ENCODE peak calls at places on chromosomes 1 and 21, in six cellular contexts. One of them, this sample, is unnamed.

GRCh38 chr1:40817791-40818263 is 34.2 kb downstream of the KCNQ4 start:
- DNase-seq in breast epithelium: no peak
- DNase-seq in K562: no peak
- DNase-seq in heart left ventricle: no peak
- DNase-seq in IMR-90: no peak
- DNase-seq in tibial nerve: no peak
- DNase-seq in this sample: no peak

GRCh38 chr1:25797939-25798338 is 2.1 kb upstream of the SELENON start:
- DNase-seq in breast epithelium: no peak
- DNase-seq in K562: peak
- DNase-seq in heart left ventricle: peak
- DNase-seq in IMR-90: no peak
- DNase-seq in tibial nerve: no peak
- DNase-seq in this sample: no peak

GRCh38 chr1:77399250-77400086 is 117.6 kb downstream of the AK5 start:
- DNase-seq in breast epithelium: no peak
- DNase-seq in K562: no peak
- DNase-seq in heart left ventricle: no peak
- DNase-seq in IMR-90: no peak
- DNase-seq in tibial nerve: no peak
- DNase-seq in this sample: no peak

GRCh38 chr1:25760871-25761270 is 39.1 kb upstream of the SELENON start:
- DNase-seq in breast epithelium: no peak
- DNase-seq in K562: peak
- DNase-seq in heart left ventricle: no peak
- DNase-seq in IMR-90: no peak
- DNase-seq in tibial nerve: no peak
- DNase-seq in this sample: peak

GRCh38 chr1:83970119-83970518 is 28.8 kb downstream of the TTLL7 start:
- DNase-seq in breast epithelium: no peak
- DNase-seq in K562: no peak
- DNase-seq in heart left ventricle: no peak
- DNase-seq in IMR-90: no peak
- DNase-seq in tibial nerve: no peak
- DNase-seq in this sample: no peak

GRCh38 chr1:202135221-202135721 is 9.3 kb downstream of the ARL8A start:
- DNase-seq in breast epithelium: no peak
- DNase-seq in K562: peak
- DNase-seq in heart left ventricle: peak
- DNase-seq in IMR-90: peak
- DNase-seq in tibial nerve: peak
- DNase-seq in this sample: peak

GRCh38 chr1:186454996-186455395 is 5.9 kb downstream of the PDC start:
- DNase-seq in breast epithelium: no peak
- DNase-seq in K562: no peak
- DNase-seq in heart left ventricle: no peak
- DNase-seq in IMR-90: no peak
- DNase-seq in tibial nerve: no peak
- DNase-seq in this sample: no peak

GRCh38 chr1:77413541-77414335 is 131.9 kb downstream of the AK5 start:
- DNase-seq in breast epithelium: no peak
- DNase-seq in K562: no peak
- DNase-seq in heart left ventricle: no peak
- DNase-seq in IMR-90: no peak
- DNase-seq in tibial nerve: no peak
- DNase-seq in this sample: no peak

GRCh38 chr1:2975466-2976179 is 45.6 kb upstream of the ACTRT2 start:
- DNase-seq in breast epithelium: no peak
- DNase-seq in K562: no peak
- DNase-seq in heart left ventricle: no peak
- DNase-seq in IMR-90: no peak
- DNase-seq in tibial nerve: no peak
- DNase-seq in this sample: no peak

GRCh38 chr1:160020196-160020595 is 11.6 kb downstream of the PIGM start:
- DNase-seq in breast epithelium: no peak
- DNase-seq in K562: no peak
- DNase-seq in heart left ventricle: no peak
- DNase-seq in IMR-90: no peak
- DNase-seq in tibial nerve: no peak
- DNase-seq in this sample: no peak

GRCh38 chr1:228096416-228097332 is 6.5 kb downstream of the C1orf35 start:
- DNase-seq in breast epithelium: no peak
- DNase-seq in K562: no peak
- DNase-seq in heart left ventricle: no peak
- DNase-seq in IMR-90: no peak
- DNase-seq in tibial nerve: no peak
- DNase-seq in this sample: no peak

GRCh38 chr1:171683826-171684225 is 31.3 kb upstream of the MYOC start:
- DNase-seq in breast epithelium: no peak
- DNase-seq in K562: peak
- DNase-seq in heart left ventricle: no peak
- DNase-seq in IMR-90: no peak
- DNase-seq in tibial nerve: no peak
- DNase-seq in this sample: no peak

GRCh38 chr1:44390277-44390676 is 14.8 kb upstream of the RNF220 start:
- DNase-seq in breast epithelium: no peak
- DNase-seq in K562: no peak
- DNase-seq in heart left ventricle: no peak
- DNase-seq in IMR-90: peak
- DNase-seq in tibial nerve: no peak
- DNase-seq in this sample: no peak

GRCh38 chr21:34992736-34993135 is 56.4 kb downstream of the RUNX1 start:
- DNase-seq in breast epithelium: no peak
- DNase-seq in K562: no peak
- DNase-seq in heart left ventricle: peak
- DNase-seq in IMR-90: peak
- DNase-seq in tibial nerve: peak
- DNase-seq in this sample: peak

GRCh38 chr1:199054706-199055105 is 415.9 kb downstream of the PTPRC start:
- DNase-seq in breast epithelium: no peak
- DNase-seq in K562: no peak
- DNase-seq in heart left ventricle: no peak
- DNase-seq in IMR-90: no peak
- DNase-seq in tibial nerve: no peak
- DNase-seq in this sample: no peak

GRCh38 chr1:91803133-91803532 is 82.8 kb downstream of the TGFBR3 start:
- DNase-seq in breast epithelium: no peak
- DNase-seq in K562: no peak
- DNase-seq in heart left ventricle: no peak
- DNase-seq in IMR-90: no peak
- DNase-seq in tibial nerve: peak
- DNase-seq in this sample: no peak

GRCh38 chr1:24894002-24894401 is 36.1 kb downstream of the RUNX3 start:
- DNase-seq in breast epithelium: peak
- DNase-seq in K562: no peak
- DNase-seq in heart left ventricle: no peak
- DNase-seq in IMR-90: no peak
- DNase-seq in tibial nerve: no peak
- DNase-seq in this sample: no peak

GRCh38 chr1:206924549-206925115 is 2.9 kb upstream of the FCMR start:
- DNase-seq in breast epithelium: no peak
- DNase-seq in K562: no peak
- DNase-seq in heart left ventricle: no peak
- DNase-seq in IMR-90: no peak
- DNase-seq in tibial nerve: no peak
- DNase-seq in this sample: no peak

GRCh38 chr21:45592208-45592619 is 50.0 kb upstream of the SLC19A1 start:
- DNase-seq in breast epithelium: peak
- DNase-seq in K562: peak
- DNase-seq in heart left ventricle: no peak
- DNase-seq in IMR-90: no peak
- DNase-seq in tibial nerve: no peak
- DNase-seq in this sample: no peak

GRCh38 chr1:162230096-162230495 is 146.6 kb downstream of the SPATA46 start:
- DNase-seq in breast epithelium: no peak
- DNase-seq in K562: no peak
- DNase-seq in heart left ventricle: peak
- DNase-seq in IMR-90: no peak
- DNase-seq in tibial nerve: no peak
- DNase-seq in this sample: no peak

GRCh38 chr1:40866408-40866788 is 4.2 kb upstream of the CITED4 start:
- DNase-seq in breast epithelium: no peak
- DNase-seq in K562: peak
- DNase-seq in heart left ventricle: no peak
- DNase-seq in IMR-90: peak
- DNase-seq in tibial nerve: no peak
- DNase-seq in this sample: no peak

GRCh38 chr1:217333939-217334338 is 297.0 kb downstream of the GPATCH2 start:
- DNase-seq in breast epithelium: no peak
- DNase-seq in K562: peak
- DNase-seq in heart left ventricle: no peak
- DNase-seq in IMR-90: peak
- DNase-seq in tibial nerve: no peak
- DNase-seq in this sample: peak

GRCh38 chr1:200038645-200038986 is 11.1 kb downstream of the NR5A2 start:
- DNase-seq in breast epithelium: no peak
- DNase-seq in K562: no peak
- DNase-seq in heart left ventricle: no peak
- DNase-seq in IMR-90: no peak
- DNase-seq in tibial nerve: no peak
- DNase-seq in this sample: no peak

GRCh38 chr1:18314399-18314798 is 166.3 kb upstream of the KLHDC7A start:
- DNase-seq in breast epithelium: no peak
- DNase-seq in K562: no peak
- DNase-seq in heart left ventricle: no peak
- DNase-seq in IMR-90: no peak
- DNase-seq in tibial nerve: no peak
- DNase-seq in this sample: no peak

GRCh38 chr1:16965486-16966067 is 14.8 kb downstream of the MFAP2 start:
- DNase-seq in breast epithelium: no peak
- DNase-seq in K562: no peak
- DNase-seq in heart left ventricle: no peak
- DNase-seq in IMR-90: no peak
- DNase-seq in tibial nerve: no peak
- DNase-seq in this sample: no peak

GRCh38 chr1:24720152-24720551 is 25.1 kb upstream of the CLIC4 start:
- DNase-seq in breast epithelium: peak
- DNase-seq in K562: no peak
- DNase-seq in heart left ventricle: peak
- DNase-seq in IMR-90: peak
- DNase-seq in tibial nerve: peak
- DNase-seq in this sample: peak

GRCh38 chr1:6065093-6065878 is 19.6 kb downstream of the KCNAB2 start:
- DNase-seq in breast epithelium: no peak
- DNase-seq in K562: no peak
- DNase-seq in heart left ventricle: peak
- DNase-seq in IMR-90: no peak
- DNase-seq in tibial nerve: no peak
- DNase-seq in this sample: no peak

GRCh38 chr1:11692899-11693590 is 1.5 kb downstream of the DRAXIN start:
- DNase-seq in breast epithelium: no peak
- DNase-seq in K562: peak
- DNase-seq in heart left ventricle: no peak
- DNase-seq in IMR-90: peak
- DNase-seq in tibial nerve: no peak
- DNase-seq in this sample: no peak

GRCh38 chr1:117365350-117366280 is 1.6 kb upstream of the MAN1A2 start:
- DNase-seq in breast epithelium: no peak
- DNase-seq in K562: no peak
- DNase-seq in heart left ventricle: no peak
- DNase-seq in IMR-90: peak
- DNase-seq in tibial nerve: no peak
- DNase-seq in this sample: peak

GRCh38 chr1:205321109-205321958 is at the start of gene NUAK2:
- DNase-seq in breast epithelium: peak
- DNase-seq in K562: peak
- DNase-seq in heart left ventricle: peak
- DNase-seq in IMR-90: peak
- DNase-seq in tibial nerve: peak
- DNase-seq in this sample: peak
- TF ChIP-seq CTCF in breast epithelium: peak
- TF ChIP-seq CTCF in K562: peak
- TF ChIP-seq CTCF in heart left ventricle: peak
- TF ChIP-seq CTCF in IMR-90: peak
- TF ChIP-seq CTCF in tibial nerve: peak
- TF ChIP-seq CTCF in this sample: peak

GRCh38 chr1:218347713-218348627 is 2.8 kb downstream of the TGFB2 start:
- DNase-seq in breast epithelium: no peak
- DNase-seq in K562: no peak
- DNase-seq in heart left ventricle: no peak
- DNase-seq in IMR-90: peak
- DNase-seq in tibial nerve: no peak
- DNase-seq in this sample: peak

GRCh38 chr1:218346391-218347204 is 1.5 kb downstream of the TGFB2 start:
- DNase-seq in breast epithelium: no peak
- DNase-seq in K562: no peak
- DNase-seq in heart left ventricle: no peak
- DNase-seq in IMR-90: peak
- DNase-seq in tibial nerve: peak
- DNase-seq in this sample: peak

GRCh38 chr1:218345673-218346390 is 696 bp downstream of the TGFB2 start:
- DNase-seq in breast epithelium: peak
- DNase-seq in K562: peak
- DNase-seq in heart left ventricle: peak
- DNase-seq in IMR-90: peak
- DNase-seq in tibial nerve: no peak
- DNase-seq in this sample: peak

GRCh38 chr1:218348628-218349185 is 3.6 kb downstream of the TGFB2 start:
- DNase-seq in breast epithelium: no peak
- DNase-seq in K562: no peak
- DNase-seq in heart left ventricle: no peak
- DNase-seq in IMR-90: no peak
- DNase-seq in tibial nerve: no peak
- DNase-seq in this sample: no peak

GRCh38 chr1:218347316-218347712 is 2.2 kb downstream of the TGFB2 start:
- DNase-seq in breast epithelium: no peak
- DNase-seq in K562: no peak
- DNase-seq in heart left ventricle: no peak
- DNase-seq in IMR-90: peak
- DNase-seq in tibial nerve: no peak
- DNase-seq in this sample: peak
- TF ChIP-seq POLR2A in breast epithelium: no peak
- TF ChIP-seq POLR2A in K562: no peak
- TF ChIP-seq POLR2A in heart left ventricle: no peak
- TF ChIP-seq POLR2A in IMR-90: peak
- TF ChIP-seq POLR2A in tibial nerve: no peak
- TF ChIP-seq POLR2A in this sample: no peak

DNA sequence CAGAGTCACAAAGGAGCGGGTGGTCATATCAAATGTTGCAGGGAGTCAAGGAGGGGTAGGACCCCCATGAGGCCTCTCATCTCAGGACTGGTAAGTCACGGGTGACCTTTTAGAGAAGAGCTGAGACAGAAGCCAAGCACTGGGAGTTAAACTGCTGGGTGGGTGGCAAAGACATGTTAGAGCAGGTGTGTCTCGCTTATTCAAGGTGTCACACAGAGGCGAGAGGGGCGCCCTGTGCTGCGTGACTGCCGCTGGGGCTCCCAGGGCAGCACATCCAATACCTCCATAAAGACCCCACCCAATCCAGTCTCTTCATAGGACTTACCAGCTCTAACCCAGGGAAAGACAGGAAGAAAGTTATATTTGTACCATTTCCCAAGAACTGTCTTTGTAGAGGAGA is 15.1 kb downstream of the CASQ2 start:
- DNase-seq in breast epithelium: no peak
- DNase-seq in K562: no peak
- DNase-seq in heart left ventricle: no peak
- DNase-seq in IMR-90: no peak
- DNase-seq in tibial nerve: peak
- DNase-seq in this sample: no peak
- H3K27ac ChIP-seq in breast epithelium: no peak
- H3K27ac ChIP-seq in K562: no peak
- H3K27ac ChIP-seq in heart left ventricle: peak
- H3K27ac ChIP-seq in IMR-90: no peak
- H3K27ac ChIP-seq in tibial nerve: no peak
- H3K27ac ChIP-seq in this sample: peak

GRCh38 chr1:224641030-224641429 is 24.9 kb downstream of the CNIH3 start:
- DNase-seq in breast epithelium: no peak
- DNase-seq in K562: peak
- DNase-seq in heart left ventricle: no peak
- DNase-seq in IMR-90: no peak
- DNase-seq in tibial nerve: no peak
- DNase-seq in this sample: no peak
- TF ChIP-seq CTCF in breast epithelium: no peak
- TF ChIP-seq CTCF in K562: peak
- TF ChIP-seq CTCF in heart left ventricle: no peak
- TF ChIP-seq CTCF in IMR-90: no peak
- TF ChIP-seq CTCF in tibial nerve: no peak
- TF ChIP-seq CTCF in this sample: no peak

This sample was measured in thyroid gland.